ENCODE peak calls at places on chromosomes 2 and 18, in six cellular contexts. M is upper lobe of right lung, C is endodermal cell, Y is RWPE2, B is left ventricle myocardium inferior, D is endothelial cell of umbilical vein. O is an unnamed sample. For H3K27me3 and H3K4me1, the result is how much of the 10 kb centered on the place peaks cover.

GRCh38 chr2:95012881-95013550 is 12.5 kb upstream of the MAL start:
- DNase-seq in M (peak), C (no peak), Y (no peak), B (no peak), D (no peak), O (peak)

GRCh38 chr2:217890445-217890844 is 112.3 kb downstream of the TNS1 start:
- DNase-seq in M (peak), C (no peak), Y (no peak), B (peak), D (peak), O (no peak)

GRCh38 chr2:200003444-200003843 is 48.1 kb downstream of the MAIP1 start:
- DNase-seq in M (no peak), C (no peak), Y (no peak), B (no peak), D (peak), O (no peak)

GRCh38 chr2:28821295-28821958 is 10.8 kb downstream of the SPDYA start:
- DNase-seq in M (no peak), C (peak), Y (no peak), B (no peak), D (peak), O (peak)

GRCh38 chr2:180728928-180729559 is 251.4 kb upstream of the UBE2E3 start:
- DNase-seq in M (no peak), C (no peak), Y (no peak), B (no peak), D (peak), O (no peak)

GRCh38 chr2:45636013-45636412 is 15.5 kb upstream of the PRKCE start:
- DNase-seq in M (no peak), C (no peak), Y (no peak), B (no peak), D (no peak), O (no peak)

GRCh38 chr18:5894613-5895299 is 566 bp downstream of the TMEM200C start:
- DNase-seq in M (peak), C (peak), Y (no peak), B (peak), D (no peak), O (no peak)

GRCh38 chr2:240815761-240816583 is 4.0 kb downstream of the KIF1A start:
- DNase-seq in M (no peak), C (peak), Y (no peak), B (no peak), D (no peak), O (no peak)

GRCh38 chr2:9329497-9329896 is 93.8 kb downstream of the ITGB1BP1 start:
- DNase-seq in M (no peak), C (no peak), Y (no peak), B (no peak), D (no peak), O (no peak)

GRCh38 chr2:86790134-86790827 is 432 bp downstream of the CD8A start:
- DNase-seq in M (no peak), C (peak), Y (no peak), B (no peak), D (no peak), O (no peak)
- H3K27me3 ChIP-seq in M (half or more), C (half or more), Y (half or more), B (half or more), D (under half), O (under half)

GRCh38 chr2:75608684-75609333 is 37.8 kb upstream of the MRPL19 start:
- DNase-seq in M (peak), C (peak), Y (no peak), B (peak), D (peak), O (peak)
- TF ChIP-seq CTCF in M (peak), C (peak), Y (peak), B (peak), D (peak), O (peak)

DNA sequence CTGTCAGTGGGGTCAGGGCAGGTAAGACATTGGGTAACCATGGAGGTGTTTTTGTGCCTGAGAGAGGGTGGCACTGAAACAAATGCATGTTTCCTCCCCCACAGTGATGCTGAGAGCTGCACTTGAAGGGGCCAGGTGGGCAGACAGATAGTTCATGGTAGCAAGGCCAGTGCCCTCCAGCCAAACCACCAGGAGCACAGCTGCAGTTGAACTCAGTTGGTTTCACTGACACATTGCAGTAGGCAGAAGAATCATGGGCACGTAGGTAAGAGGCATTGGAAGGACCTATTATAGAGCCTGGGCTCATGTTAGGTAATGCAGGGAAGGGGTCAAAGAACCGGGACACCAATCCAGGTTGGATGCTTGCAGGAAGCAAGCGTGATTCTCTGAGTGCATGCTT is 93.2 kb upstream of the ARL4C start:
- DNase-seq in M (no peak), C (no peak), Y (no peak), B (no peak), D (no peak), O (no peak)
- H3K4me1 ChIP-seq in M (under half), C (under half), Y (under half), B (under half), D (under half), O (under half)

DNA sequence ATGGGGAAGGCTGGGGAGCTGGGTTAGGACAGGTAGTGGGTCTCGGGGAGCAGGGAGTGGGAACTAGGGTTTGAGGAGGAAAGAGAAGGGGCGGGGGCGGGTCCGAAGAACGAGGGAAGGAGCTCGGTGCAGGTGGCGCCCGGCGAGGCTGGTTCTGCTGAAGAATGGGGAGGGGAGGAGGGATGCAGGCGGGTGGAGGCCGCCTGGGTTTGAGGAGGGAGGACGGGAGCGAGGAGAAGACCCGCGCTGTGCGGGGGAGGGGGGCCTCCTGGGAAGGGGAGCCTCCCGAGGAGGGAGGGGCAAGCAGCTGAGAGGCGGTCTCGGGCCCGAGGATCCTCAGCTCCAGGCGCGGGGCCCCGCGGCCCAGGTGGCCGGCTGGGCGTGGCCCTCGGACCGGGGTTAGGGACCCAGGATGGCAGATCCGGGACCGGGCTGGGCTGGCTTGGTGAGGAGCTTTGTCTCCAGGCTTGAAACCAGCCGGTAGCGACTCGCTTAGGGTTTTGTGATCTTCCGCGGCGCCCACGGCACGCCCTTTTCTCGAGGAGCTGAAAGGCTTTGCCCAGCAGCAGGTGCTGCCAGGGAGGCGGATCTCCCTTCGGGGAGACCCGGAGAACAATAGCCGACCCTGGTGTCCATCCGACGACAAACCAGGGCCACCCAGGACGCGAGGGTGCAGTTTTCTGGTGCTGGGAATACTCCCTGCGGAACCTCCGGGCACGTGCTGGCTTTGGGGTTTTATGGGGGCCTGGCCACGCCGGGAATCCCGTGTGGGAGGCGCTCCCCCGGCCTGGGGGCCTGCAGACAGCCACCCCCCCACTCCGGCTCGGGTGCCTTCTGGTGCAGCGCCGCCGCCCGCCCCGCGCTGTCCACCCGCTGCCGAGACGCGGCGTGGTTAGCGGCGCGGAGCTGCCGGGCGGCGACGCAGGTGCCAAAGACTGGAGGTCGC is 1.4 kb downstream of the DPYSL5 start:
- DNase-seq in M (no peak), C (peak), Y (no peak), B (no peak), D (no peak), O (no peak)
- H3K27me3 ChIP-seq in M (half or more), C (half or more), Y (half or more), B (half or more), D (half or more), O (half or more)

GRCh38 chr2:43539991-43540860 is 55.6 kb downstream of the THADA start:
- DNase-seq in M (no peak), C (no peak), Y (peak), B (peak), D (no peak), O (no peak)

GRCh38 chr2:43538034-43538670 is 57.7 kb downstream of the THADA start:
- DNase-seq in M (no peak), C (no peak), Y (no peak), B (no peak), D (no peak), O (no peak)

GRCh38 chr2:43539436-43539835 is 56.4 kb downstream of the THADA start:
- DNase-seq in M (no peak), C (no peak), Y (no peak), B (no peak), D (no peak), O (no peak)

GRCh38 chr2:43541165-43541564 is 54.7 kb downstream of the THADA start:
- DNase-seq in M (no peak), C (no peak), Y (no peak), B (no peak), D (no peak), O (no peak)

GRCh38 chr2:43542285-43542933 is 53.4 kb downstream of the THADA start:
- DNase-seq in M (no peak), C (no peak), Y (no peak), B (no peak), D (peak), O (peak)
- TF ChIP-seq CTCF in M (peak), C (peak), Y (peak), B (peak), D (no peak), O (peak)

GRCh38 chr2:85584354-85584856 is at the start of gene VAMP5:
- DNase-seq in M (no peak), C (no peak), Y (no peak), B (peak), D (peak), O (no peak)

GRCh38 chr2:85588218-85589044 is 4.2 kb downstream of the VAMP5 start:
- DNase-seq in M (no peak), C (no peak), Y (no peak), B (no peak), D (no peak), O (no peak)

GRCh38 chr2:85584857-85585780 is 888 bp downstream of the VAMP5 start:
- DNase-seq in M (no peak), C (no peak), Y (no peak), B (no peak), D (peak), O (no peak)

GRCh38 chr2:85583667-85584353 is 421 bp upstream of the VAMP5 start:
- DNase-seq in M (no peak), C (no peak), Y (no peak), B (no peak), D (no peak), O (no peak)

GRCh38 chr2:85585781-85586105 is 1.5 kb downstream of the VAMP5 start:
- DNase-seq in M (no peak), C (no peak), Y (no peak), B (no peak), D (peak), O (no peak)
- H3K4me1 ChIP-seq in M (half or more), C (under half), Y (under half), B (half or more), D (half or more), O (under half)

GRCh38 chr2:103789716-103790085 is 1027.9 kb downstream of the TMEM182 start:
- DNase-seq in M (no peak), C (no peak), Y (no peak), B (no peak), D (no peak), O (no peak)
- H3K27me3 ChIP-seq in M (under half), C (under half), Y (under half), B (under half), D (under half), O (under half)

O was measured in MM.1S.